ENCODE peak calls at places on chromosomes 6 and 20, in seven cellular contexts. One of them, this sample, is unnamed.

GRCh38 chr6:33413601-33414120 is 2.8 kb downstream of the PHF1 start:
- DNase-seq in effector CD4-positive, alpha-beta T cell: no peak
- DNase-seq in renal cortical epithelial cell: no peak
- DNase-seq in AG10803: no peak
- DNase-seq in fibroblast of mammary gland: no peak
- DNase-seq in epithelial cell of prostate: no peak
- DNase-seq in NCI-H510A: no peak
- DNase-seq in this sample: no peak

GRCh38 chr6:25499851-25500250 is 152.2 kb upstream of the SCGN start:
- DNase-seq in renal cortical epithelial cell: peak
- DNase-seq in NCI-H510A: no peak
- DNase-seq in epithelial cell of prostate: peak
- DNase-seq in effector CD4-positive, alpha-beta T cell: no peak
- DNase-seq in AG10803: peak
- DNase-seq in fibroblast of mammary gland: no peak
- DNase-seq in this sample: no peak

GRCh38 chr6:131787955-131788712 is 19.7 kb upstream of the ENPP1 start:
- DNase-seq in epithelial cell of prostate: no peak
- DNase-seq in effector CD4-positive, alpha-beta T cell: no peak
- DNase-seq in AG10803: peak
- DNase-seq in renal cortical epithelial cell: no peak
- DNase-seq in NCI-H510A: no peak
- DNase-seq in fibroblast of mammary gland: peak
- DNase-seq in this sample: no peak

GRCh38 chr6:33904050-33904827 is 100.4 kb upstream of the MLN start:
- DNase-seq in NCI-H510A: no peak
- DNase-seq in epithelial cell of prostate: no peak
- DNase-seq in renal cortical epithelial cell: peak
- DNase-seq in fibroblast of mammary gland: no peak
- DNase-seq in AG10803: no peak
- DNase-seq in effector CD4-positive, alpha-beta T cell: peak
- DNase-seq in this sample: no peak

GRCh38 chr6:28683945-28684538 is 158.4 kb downstream of the GPX5 start:
- DNase-seq in fibroblast of mammary gland: peak
- DNase-seq in effector CD4-positive, alpha-beta T cell: peak
- DNase-seq in NCI-H510A: no peak
- DNase-seq in AG10803: peak
- DNase-seq in epithelial cell of prostate: no peak
- DNase-seq in renal cortical epithelial cell: peak
- DNase-seq in this sample: no peak

GRCh38 chr6:158629376-158630221 is 14.9 kb downstream of the DYNLT1 start:
- DNase-seq in AG10803: no peak
- DNase-seq in epithelial cell of prostate: no peak
- DNase-seq in NCI-H510A: no peak
- DNase-seq in effector CD4-positive, alpha-beta T cell: no peak
- DNase-seq in fibroblast of mammary gland: no peak
- DNase-seq in renal cortical epithelial cell: no peak
- DNase-seq in this sample: peak

GRCh38 chr6:69026243-69026642 is 391.2 kb downstream of the ADGRB3 start:
- DNase-seq in effector CD4-positive, alpha-beta T cell: no peak
- DNase-seq in renal cortical epithelial cell: peak
- DNase-seq in epithelial cell of prostate: no peak
- DNase-seq in fibroblast of mammary gland: peak
- DNase-seq in AG10803: peak
- DNase-seq in NCI-H510A: no peak
- DNase-seq in this sample: no peak

GRCh38 chr20:50957276-50957675 is 1.1 kb downstream of the DPM1 start:
- DNase-seq in AG10803: peak
- DNase-seq in epithelial cell of prostate: no peak
- DNase-seq in NCI-H510A: no peak
- DNase-seq in renal cortical epithelial cell: peak
- DNase-seq in effector CD4-positive, alpha-beta T cell: no peak
- DNase-seq in fibroblast of mammary gland: peak
- DNase-seq in this sample: no peak

GRCh38 chr6:28443112-28443773 is at the start of gene ZSCAN23:
- DNase-seq in effector CD4-positive, alpha-beta T cell: peak
- DNase-seq in renal cortical epithelial cell: peak
- DNase-seq in NCI-H510A: peak
- DNase-seq in epithelial cell of prostate: peak
- DNase-seq in AG10803: peak
- DNase-seq in fibroblast of mammary gland: peak
- DNase-seq in this sample: no peak

GRCh38 chr6:137165375-137166246 is 7.8 kb downstream of the IL22RA2 start:
- DNase-seq in fibroblast of mammary gland: peak
- DNase-seq in NCI-H510A: no peak
- DNase-seq in renal cortical epithelial cell: no peak
- DNase-seq in effector CD4-positive, alpha-beta T cell: peak
- DNase-seq in AG10803: peak
- DNase-seq in epithelial cell of prostate: no peak
- DNase-seq in this sample: no peak

GRCh38 chr6:134962421-134962820 is 12.5 kb upstream of the ALDH8A1 start:
- DNase-seq in AG10803: no peak
- DNase-seq in fibroblast of mammary gland: no peak
- DNase-seq in NCI-H510A: no peak
- DNase-seq in epithelial cell of prostate: no peak
- DNase-seq in renal cortical epithelial cell: no peak
- DNase-seq in effector CD4-positive, alpha-beta T cell: no peak
- DNase-seq in this sample: no peak

GRCh38 chr6:129146836-129147366 is 264.0 kb downstream of the LAMA2 start:
- DNase-seq in NCI-H510A: no peak
- DNase-seq in fibroblast of mammary gland: no peak
- DNase-seq in effector CD4-positive, alpha-beta T cell: no peak
- DNase-seq in AG10803: no peak
- DNase-seq in epithelial cell of prostate: no peak
- DNase-seq in renal cortical epithelial cell: no peak
- DNase-seq in this sample: no peak

GRCh38 chr6:22737331-22737730 is 168.0 kb downstream of the HDGFL1 start:
- DNase-seq in fibroblast of mammary gland: peak
- DNase-seq in effector CD4-positive, alpha-beta T cell: no peak
- DNase-seq in epithelial cell of prostate: no peak
- DNase-seq in AG10803: peak
- DNase-seq in NCI-H510A: no peak
- DNase-seq in renal cortical epithelial cell: peak
- DNase-seq in this sample: no peak

GRCh38 chr20:38985603-38986170 is 23.5 kb downstream of the DHX35 start:
- DNase-seq in renal cortical epithelial cell: peak
- DNase-seq in AG10803: peak
- DNase-seq in epithelial cell of prostate: no peak
- DNase-seq in fibroblast of mammary gland: peak
- DNase-seq in NCI-H510A: no peak
- DNase-seq in effector CD4-positive, alpha-beta T cell: no peak
- DNase-seq in this sample: no peak

GRCh38 chr6:154229796-154230195 is 126.8 kb downstream of the IPCEF1 start:
- DNase-seq in fibroblast of mammary gland: no peak
- DNase-seq in NCI-H510A: no peak
- DNase-seq in effector CD4-positive, alpha-beta T cell: no peak
- DNase-seq in epithelial cell of prostate: no peak
- DNase-seq in renal cortical epithelial cell: no peak
- DNase-seq in AG10803: no peak
- DNase-seq in this sample: no peak

GRCh38 chr6:157773248-157773773 is 49.7 kb upstream of the SNX9 start:
- DNase-seq in renal cortical epithelial cell: no peak
- DNase-seq in NCI-H510A: no peak
- DNase-seq in fibroblast of mammary gland: peak
- DNase-seq in AG10803: no peak
- DNase-seq in epithelial cell of prostate: no peak
- DNase-seq in effector CD4-positive, alpha-beta T cell: no peak
- DNase-seq in this sample: no peak